ENCODE peak calls at places on chromosome 4, in eight cellular contexts. One of them, this sample, is unnamed.

GRCh38 chr4:55385201-55385649 is 10.5 kb upstream of the TMEM165 start:
- ATAC-seq in RWPE2: no peak
- ATAC-seq in activated B cell treated with CpG ODN at 0.5 μM for 24 hours: no peak
- ATAC-seq in activated naive CD8-positive, alpha-beta T cell treated with anti-CD3 and anti-CD28 coated beads, Interleukin-2, amount 10 ng/mL, durations not matched to agents 7 days and 5 days: no peak
- ATAC-seq in activated T-cell treated with anti-CD3 and anti-CD28 coated beads, Interleukin-2, amount 50 U/mL, for 72 hours: peak
- ATAC-seq in memory B cell: no peak
- ATAC-seq in heart left ventricle: no peak
- ATAC-seq in right lobe of liver: no peak
- ATAC-seq in this sample: no peak

GRCh38 chr4:79652232-79652631 is 244.2 kb upstream of the GK2 start:
- ATAC-seq in RWPE2: peak
- ATAC-seq in activated B cell treated with CpG ODN at 0.5 μM for 24 hours: no peak
- ATAC-seq in activated naive CD8-positive, alpha-beta T cell treated with anti-CD3 and anti-CD28 coated beads, Interleukin-2, amount 10 ng/mL, durations not matched to agents 7 days and 5 days: no peak
- ATAC-seq in activated T-cell treated with anti-CD3 and anti-CD28 coated beads, Interleukin-2, amount 50 U/mL, for 72 hours: no peak
- ATAC-seq in memory B cell: no peak
- ATAC-seq in heart left ventricle: no peak
- ATAC-seq in right lobe of liver: no peak
- ATAC-seq in this sample: no peak

GRCh38 chr4:138494931-138495330 is 252.8 kb upstream of the SLC7A11 start:
- ATAC-seq in RWPE2: peak
- ATAC-seq in activated B cell treated with CpG ODN at 0.5 μM for 24 hours: no peak
- ATAC-seq in activated naive CD8-positive, alpha-beta T cell treated with anti-CD3 and anti-CD28 coated beads, Interleukin-2, amount 10 ng/mL, durations not matched to agents 7 days and 5 days: no peak
- ATAC-seq in activated T-cell treated with anti-CD3 and anti-CD28 coated beads, Interleukin-2, amount 50 U/mL, for 72 hours: no peak
- ATAC-seq in memory B cell: no peak
- ATAC-seq in heart left ventricle: no peak
- ATAC-seq in right lobe of liver: no peak
- ATAC-seq in this sample: peak

GRCh38 chr4:103885152-103885551 is 165.4 kb upstream of the TACR3 start:
- ATAC-seq in RWPE2: no peak
- ATAC-seq in activated B cell treated with CpG ODN at 0.5 μM for 24 hours: no peak
- ATAC-seq in activated naive CD8-positive, alpha-beta T cell treated with anti-CD3 and anti-CD28 coated beads, Interleukin-2, amount 10 ng/mL, durations not matched to agents 7 days and 5 days: no peak
- ATAC-seq in activated T-cell treated with anti-CD3 and anti-CD28 coated beads, Interleukin-2, amount 50 U/mL, for 72 hours: no peak
- ATAC-seq in memory B cell: no peak
- ATAC-seq in heart left ventricle: no peak
- ATAC-seq in right lobe of liver: no peak
- ATAC-seq in this sample: no peak

GRCh38 chr4:70426789-70427188 is 29.0 kb downstream of the OPRPN start:
- ATAC-seq in RWPE2: no peak
- ATAC-seq in activated B cell treated with CpG ODN at 0.5 μM for 24 hours: no peak
- ATAC-seq in activated naive CD8-positive, alpha-beta T cell treated with anti-CD3 and anti-CD28 coated beads, Interleukin-2, amount 10 ng/mL, durations not matched to agents 7 days and 5 days: no peak
- ATAC-seq in activated T-cell treated with anti-CD3 and anti-CD28 coated beads, Interleukin-2, amount 50 U/mL, for 72 hours: no peak
- ATAC-seq in memory B cell: no peak
- ATAC-seq in heart left ventricle: no peak
- ATAC-seq in right lobe of liver: no peak
- ATAC-seq in this sample: no peak

GRCh38 chr4:18039113-18039512 is 17.6 kb upstream of the LCORL start:
- ATAC-seq in RWPE2: no peak
- ATAC-seq in activated B cell treated with CpG ODN at 0.5 μM for 24 hours: no peak
- ATAC-seq in activated naive CD8-positive, alpha-beta T cell treated with anti-CD3 and anti-CD28 coated beads, Interleukin-2, amount 10 ng/mL, durations not matched to agents 7 days and 5 days: no peak
- ATAC-seq in activated T-cell treated with anti-CD3 and anti-CD28 coated beads, Interleukin-2, amount 50 U/mL, for 72 hours: no peak
- ATAC-seq in memory B cell: no peak
- ATAC-seq in heart left ventricle: no peak
- ATAC-seq in right lobe of liver: no peak
- ATAC-seq in this sample: no peak

GRCh38 chr4:86893136-86893535 is 914 bp upstream of the C4orf36 start:
- ATAC-seq in RWPE2: no peak
- ATAC-seq in activated B cell treated with CpG ODN at 0.5 μM for 24 hours: no peak
- ATAC-seq in activated naive CD8-positive, alpha-beta T cell treated with anti-CD3 and anti-CD28 coated beads, Interleukin-2, amount 10 ng/mL, durations not matched to agents 7 days and 5 days: no peak
- ATAC-seq in activated T-cell treated with anti-CD3 and anti-CD28 coated beads, Interleukin-2, amount 50 U/mL, for 72 hours: no peak
- ATAC-seq in memory B cell: no peak
- ATAC-seq in heart left ventricle: no peak
- ATAC-seq in right lobe of liver: no peak
- ATAC-seq in this sample: no peak

GRCh38 chr4:70628444-70628843 is at the start of gene ENAM:
- ATAC-seq in RWPE2: no peak
- ATAC-seq in activated B cell treated with CpG ODN at 0.5 μM for 24 hours: no peak
- ATAC-seq in activated naive CD8-positive, alpha-beta T cell treated with anti-CD3 and anti-CD28 coated beads, Interleukin-2, amount 10 ng/mL, durations not matched to agents 7 days and 5 days: no peak
- ATAC-seq in activated T-cell treated with anti-CD3 and anti-CD28 coated beads, Interleukin-2, amount 50 U/mL, for 72 hours: no peak
- ATAC-seq in memory B cell: no peak
- ATAC-seq in heart left ventricle: no peak
- ATAC-seq in right lobe of liver: no peak
- ATAC-seq in this sample: no peak

GRCh38 chr4:185890196-185890595 is 78.2 kb upstream of the SORBS2 start:
- ATAC-seq in RWPE2: no peak
- ATAC-seq in activated B cell treated with CpG ODN at 0.5 μM for 24 hours: no peak
- ATAC-seq in activated naive CD8-positive, alpha-beta T cell treated with anti-CD3 and anti-CD28 coated beads, Interleukin-2, amount 10 ng/mL, durations not matched to agents 7 days and 5 days: no peak
- ATAC-seq in activated T-cell treated with anti-CD3 and anti-CD28 coated beads, Interleukin-2, amount 50 U/mL, for 72 hours: no peak
- ATAC-seq in memory B cell: no peak
- ATAC-seq in heart left ventricle: no peak
- ATAC-seq in right lobe of liver: no peak
- ATAC-seq in this sample: no peak

GRCh38 chr4:82706349-82707000 is 92.1 kb downstream of the SCD5 start:
- ATAC-seq in RWPE2: no peak
- ATAC-seq in activated B cell treated with CpG ODN at 0.5 μM for 24 hours: no peak
- ATAC-seq in activated naive CD8-positive, alpha-beta T cell treated with anti-CD3 and anti-CD28 coated beads, Interleukin-2, amount 10 ng/mL, durations not matched to agents 7 days and 5 days: no peak
- ATAC-seq in activated T-cell treated with anti-CD3 and anti-CD28 coated beads, Interleukin-2, amount 50 U/mL, for 72 hours: no peak
- ATAC-seq in memory B cell: no peak
- ATAC-seq in heart left ventricle: peak
- ATAC-seq in right lobe of liver: no peak
- ATAC-seq in this sample: no peak